ENCODE peak calls at places on chromosomes 12 and 14, in six cellular contexts. B is SK-N-SH, Y is stomach, S is HL-60, V is endothelial cell of umbilical vein, R is K562. W is an unnamed sample.

GRCh38 chr12:79233341-79233761 is 368.8 kb downstream of the SYT1 start:
- DNase-seq in R (no peak), Y (no peak), V (peak), B (no peak), S (no peak), W (no peak)

GRCh38 chr14:91323031-91323430 is 78.5 kb upstream of the GPR68 start:
- DNase-seq in S (no peak), B (no peak), Y (no peak), R (no peak), V (no peak), W (no peak)

GRCh38 chr12:82708507-82708906 is 21.8 kb downstream of the TMTC2 start:
- DNase-seq in B (peak), R (no peak), S (no peak), V (no peak), Y (no peak), W (no peak)

GRCh38 chr14:81200041-81200440 is 20.7 kb downstream of the GTF2A1 start:
- DNase-seq in Y (no peak), B (no peak), R (no peak), S (no peak), V (no peak), W (no peak)

GRCh38 chr14:26963696-26964095 is 365.9 kb upstream of the NOVA1 start:
- DNase-seq in B (no peak), V (no peak), S (no peak), R (no peak), Y (no peak), W (no peak)

GRCh38 chr12:95648990-95649791 is 97.9 kb upstream of the USP44 start:
- DNase-seq in R (no peak), Y (no peak), V (peak), S (no peak), B (no peak), W (peak)

GRCh38 chr14:30669594-30669993 is 47.5 kb downstream of the SCFD1 start:
- DNase-seq in B (no peak), Y (no peak), R (no peak), S (no peak), V (no peak), W (no peak)

GRCh38 chr12:92570056-92570753 is 132.6 kb upstream of the PLEKHG7 start:
- DNase-seq in V (peak), S (peak), B (peak), R (peak), Y (peak), W (peak)

GRCh38 chr12:76878045-76878898 is 547 bp downstream of the CSRP2 start:
- DNase-seq in V (peak), R (peak), Y (no peak), S (no peak), B (peak), W (peak)

GRCh38 chr14:104395941-104396681 is 183.5 kb upstream of the C14orf180 start:
- DNase-seq in R (no peak), B (no peak), V (no peak), Y (peak), S (no peak), W (no peak)

GRCh38 chr14:79734151-79734550 is 477.2 kb downstream of the DIO2 start:
- DNase-seq in V (no peak), S (no peak), Y (no peak), R (no peak), B (no peak), W (no peak)

GRCh38 chr12:93174048-93174447 is 203.7 kb upstream of the NUDT4 start:
- DNase-seq in R (no peak), B (peak), S (no peak), Y (no peak), V (peak), W (peak)

GRCh38 chr12:89328483-89329030 is 23.7 kb downstream of the DUSP6 start:
- DNase-seq in S (no peak), Y (no peak), B (no peak), R (no peak), V (no peak), W (no peak)

GRCh38 chr12:89334770-89335169 is 17.5 kb downstream of the DUSP6 start:
- DNase-seq in Y (no peak), V (no peak), B (no peak), R (no peak), S (no peak), W (no peak)

GRCh38 chr12:89339531-89339930 is 12.8 kb downstream of the DUSP6 start:
- DNase-seq in B (no peak), S (no peak), R (no peak), Y (no peak), V (no peak), W (no peak)

GRCh38 chr12:89335452-89336244 is 16.7 kb downstream of the DUSP6 start:
- DNase-seq in B (no peak), Y (no peak), V (no peak), R (no peak), S (no peak), W (no peak)

GRCh38 chr12:89333564-89334252 is 18.6 kb downstream of the DUSP6 start:
- DNase-seq in Y (no peak), B (no peak), V (no peak), R (peak), S (peak), W (no peak)
- TF ChIP-seq POLR2AphosphoS5 in Y (no peak), B (no peak), V (no peak), R (no peak), S (no peak), W (no peak)

GRCh38 chr14:55411426-55412389 is at the start of gene ATG14:
- DNase-seq in S (peak), Y (peak), R (peak), B (peak), V (peak), W (peak)
- TF ChIP-seq POLR2AphosphoS5 in S (peak), Y (peak), R (peak), B (peak), V (peak), W (peak)

GRCh38 chr14:95483843-95484165 is 32.6 kb downstream of the SYNE3 start:
- DNase-seq in S (no peak), Y (no peak), V (no peak), R (no peak), B (no peak), W (no peak)
- TF ChIP-seq POLR2AphosphoS5 in S (no peak), Y (no peak), V (no peak), R (no peak), B (no peak), W (no peak)

GRCh38 chr12:6868211-6869048 is 1.1 kb downstream of the TPI1 start:
- DNase-seq in Y (no peak), V (no peak), R (peak), B (no peak), S (no peak), W (no peak)
- TF ChIP-seq POLR2AphosphoS5 in Y (no peak), V (no peak), R (no peak), B (no peak), S (peak), W (peak)

DNA sequence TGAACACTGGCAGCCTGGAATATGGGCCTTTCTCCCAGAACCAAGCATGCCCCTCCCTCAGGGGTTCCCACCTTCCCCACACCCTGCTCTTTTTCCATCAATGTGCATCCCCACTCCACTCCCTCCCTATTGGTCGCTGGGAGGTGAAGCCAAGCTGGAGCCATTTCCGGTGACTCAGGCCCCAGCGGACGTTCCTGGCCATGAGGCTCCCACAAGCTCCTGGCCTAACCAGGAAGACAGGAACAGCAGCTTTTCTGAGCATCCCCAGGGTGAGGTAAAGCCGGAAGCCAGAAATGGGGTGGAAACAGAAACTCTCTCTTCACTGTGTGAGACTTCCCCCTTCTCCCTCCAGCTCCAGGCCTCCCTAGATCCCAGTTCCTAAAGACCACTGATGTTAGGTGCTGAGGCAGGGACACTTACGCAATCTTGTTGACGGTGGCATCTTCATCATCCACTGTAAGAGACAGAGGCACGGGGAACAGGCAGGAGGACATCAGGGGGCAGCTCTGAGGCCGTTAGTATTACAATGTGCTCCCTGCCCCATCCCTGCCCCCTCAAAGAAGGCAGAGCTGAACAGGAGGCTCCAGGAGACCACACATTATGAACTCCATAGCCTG is 5.0 kb downstream of the LMBR1L start:
- DNase-seq in S (no peak), Y (no peak), V (peak), R (no peak), B (no peak), W (no peak)
- TF ChIP-seq POLR2AphosphoS5 in S (no peak), Y (no peak), V (no peak), R (no peak), B (no peak), W (no peak)

GRCh38 chr14:55102141-55102547 is 26.9 kb upstream of the LGALS3 start:
- DNase-seq in Y (peak), B (peak), R (peak), S (peak), V (peak), W (peak)
- TF ChIP-seq POLR2AphosphoS5 in Y (peak), B (peak), R (no peak), S (no peak), V (peak), W (peak)

GRCh38 chr12:119704065-119704747 is 36.3 kb downstream of the PRKAB1 start:
- DNase-seq in S (no peak), B (no peak), Y (no peak), V (peak), R (no peak), W (no peak)
- TF ChIP-seq POLR2AphosphoS5 in S (no peak), B (no peak), Y (no peak), V (no peak), R (no peak), W (no peak)